ENCODE peak calls at places on chromosomes 4 and X, in eight cellular contexts. One of them, this sample, is unnamed.

GRCh38 chr4:102759835-102760644 is 728 bp downstream of the MANBA start:
- DNase-seq in NCI-H1694 treated with DMSO at 0.1 percent for 48 hours: peak
- DNase-seq in GM12864: peak
- DNase-seq in sciatic nerve: no peak
- DNase-seq in D341Med: no peak
- DNase-seq in A172: peak
- DNase-seq in AG20443: peak
- DNase-seq in heart right ventricle: peak
- DNase-seq in this sample: no peak

GRCh38 chr4:77636902-77637301 is 31.3 kb downstream of the CXCL13 start:
- DNase-seq in NCI-H1694 treated with DMSO at 0.1 percent for 48 hours: no peak
- DNase-seq in GM12864: no peak
- DNase-seq in sciatic nerve: no peak
- DNase-seq in D341Med: no peak
- DNase-seq in A172: peak
- DNase-seq in AG20443: no peak
- DNase-seq in heart right ventricle: no peak
- DNase-seq in this sample: no peak

GRCh38 chrX:154727418-154728323 is 23.2 kb downstream of the GAB3 start:
- DNase-seq in NCI-H1694 treated with DMSO at 0.1 percent for 48 hours: no peak
- DNase-seq in GM12864: no peak
- DNase-seq in sciatic nerve: peak
- DNase-seq in D341Med: no peak
- DNase-seq in A172: peak
- DNase-seq in AG20443: peak
- DNase-seq in heart right ventricle: peak
- DNase-seq in this sample: no peak

GRCh38 chr4:120452006-120452405 is 385.4 kb upstream of the MAD2L1 start:
- DNase-seq in NCI-H1694 treated with DMSO at 0.1 percent for 48 hours: no peak
- DNase-seq in GM12864: no peak
- DNase-seq in sciatic nerve: no peak
- DNase-seq in D341Med: no peak
- DNase-seq in A172: no peak
- DNase-seq in AG20443: no peak
- DNase-seq in heart right ventricle: no peak
- DNase-seq in this sample: no peak

GRCh38 chr4:44447563-44448504 is 775 bp downstream of the KCTD8 start:
- DNase-seq in NCI-H1694 treated with DMSO at 0.1 percent for 48 hours: no peak
- DNase-seq in GM12864: no peak
- DNase-seq in sciatic nerve: peak
- DNase-seq in D341Med: peak
- DNase-seq in A172: no peak
- DNase-seq in AG20443: peak
- DNase-seq in heart right ventricle: peak
- DNase-seq in this sample: peak

GRCh38 chr4:128565565-128566186 is 243.8 kb upstream of the JADE1 start:
- DNase-seq in NCI-H1694 treated with DMSO at 0.1 percent for 48 hours: no peak
- DNase-seq in GM12864: no peak
- DNase-seq in sciatic nerve: no peak
- DNase-seq in D341Med: peak
- DNase-seq in A172: peak
- DNase-seq in AG20443: peak
- DNase-seq in heart right ventricle: no peak
- DNase-seq in this sample: peak

GRCh38 chr4:55356991-55357461 is 11.0 kb downstream of the SRD5A3 start:
- DNase-seq in NCI-H1694 treated with DMSO at 0.1 percent for 48 hours: no peak
- DNase-seq in GM12864: no peak
- DNase-seq in sciatic nerve: no peak
- DNase-seq in D341Med: no peak
- DNase-seq in A172: no peak
- DNase-seq in AG20443: peak
- DNase-seq in heart right ventricle: no peak
- DNase-seq in this sample: no peak

GRCh38 chrX:19630776-19631707 is 115.7 kb upstream of the MAP3K15 start:
- DNase-seq in NCI-H1694 treated with DMSO at 0.1 percent for 48 hours: no peak
- DNase-seq in GM12864: no peak
- DNase-seq in sciatic nerve: no peak
- DNase-seq in D341Med: no peak
- DNase-seq in A172: no peak
- DNase-seq in AG20443: no peak
- DNase-seq in heart right ventricle: no peak
- DNase-seq in this sample: no peak

GRCh38 chr4:115841873-115842272 is 728.5 kb upstream of the NDST4 start:
- DNase-seq in NCI-H1694 treated with DMSO at 0.1 percent for 48 hours: no peak
- DNase-seq in GM12864: no peak
- DNase-seq in sciatic nerve: no peak
- DNase-seq in D341Med: no peak
- DNase-seq in A172: no peak
- DNase-seq in AG20443: no peak
- DNase-seq in heart right ventricle: no peak
- DNase-seq in this sample: no peak

GRCh38 chrX:153408221-153408721 is 3.0 kb upstream of the ZFP92 start:
- DNase-seq in NCI-H1694 treated with DMSO at 0.1 percent for 48 hours: no peak
- DNase-seq in GM12864: no peak
- DNase-seq in sciatic nerve: no peak
- DNase-seq in D341Med: no peak
- DNase-seq in A172: no peak
- DNase-seq in AG20443: no peak
- DNase-seq in heart right ventricle: no peak
- DNase-seq in this sample: no peak

GRCh38 chrX:150547511-150548115 is 20.8 kb upstream of the MTM1 start:
- DNase-seq in NCI-H1694 treated with DMSO at 0.1 percent for 48 hours: no peak
- DNase-seq in GM12864: no peak
- DNase-seq in sciatic nerve: peak
- DNase-seq in D341Med: no peak
- DNase-seq in A172: no peak
- DNase-seq in AG20443: peak
- DNase-seq in heart right ventricle: peak
- DNase-seq in this sample: peak

GRCh38 chr4:14726441-14727405 is 275.6 kb upstream of the CPEB2 start:
- DNase-seq in NCI-H1694 treated with DMSO at 0.1 percent for 48 hours: no peak
- DNase-seq in GM12864: no peak
- DNase-seq in sciatic nerve: no peak
- DNase-seq in D341Med: no peak
- DNase-seq in A172: peak
- DNase-seq in AG20443: no peak
- DNase-seq in heart right ventricle: no peak
- DNase-seq in this sample: no peak

GRCh38 chrX:136209016-136209738 is 42.0 kb downstream of the MAP7D3 start:
- DNase-seq in NCI-H1694 treated with DMSO at 0.1 percent for 48 hours: no peak
- DNase-seq in GM12864: no peak
- DNase-seq in sciatic nerve: peak
- DNase-seq in D341Med: peak
- DNase-seq in A172: no peak
- DNase-seq in AG20443: peak
- DNase-seq in heart right ventricle: peak
- DNase-seq in this sample: peak

GRCh38 chr4:119211856-119212250 is 660 bp upstream of the USP53 start:
- DNase-seq in NCI-H1694 treated with DMSO at 0.1 percent for 48 hours: no peak
- DNase-seq in GM12864: no peak
- DNase-seq in sciatic nerve: no peak
- DNase-seq in D341Med: no peak
- DNase-seq in A172: no peak
- DNase-seq in AG20443: peak
- DNase-seq in heart right ventricle: no peak
- DNase-seq in this sample: no peak

GRCh38 chrX:23503835-23504539 is 163.3 kb upstream of the PRDX4 start:
- DNase-seq in NCI-H1694 treated with DMSO at 0.1 percent for 48 hours: no peak
- DNase-seq in GM12864: no peak
- DNase-seq in sciatic nerve: no peak
- DNase-seq in D341Med: peak
- DNase-seq in A172: peak
- DNase-seq in AG20443: peak
- DNase-seq in heart right ventricle: peak
- DNase-seq in this sample: peak

GRCh38 chr4:144645102-144645469 is 870 bp upstream of the HHIP start:
- DNase-seq in NCI-H1694 treated with DMSO at 0.1 percent for 48 hours: no peak
- DNase-seq in GM12864: no peak
- DNase-seq in sciatic nerve: peak
- DNase-seq in D341Med: peak
- DNase-seq in A172: no peak
- DNase-seq in AG20443: no peak
- DNase-seq in heart right ventricle: no peak
- DNase-seq in this sample: peak

GRCh38 chr4:2699534-2699933 is 56.6 kb downstream of the TNIP2 start:
- DNase-seq in NCI-H1694 treated with DMSO at 0.1 percent for 48 hours: no peak
- DNase-seq in GM12864: no peak
- DNase-seq in sciatic nerve: no peak
- DNase-seq in D341Med: no peak
- DNase-seq in A172: no peak
- DNase-seq in AG20443: no peak
- DNase-seq in heart right ventricle: no peak
- DNase-seq in this sample: no peak

GRCh38 chr4:22336822-22337221 is 179.0 kb downstream of the ADGRA3 start:
- DNase-seq in NCI-H1694 treated with DMSO at 0.1 percent for 48 hours: no peak
- DNase-seq in GM12864: no peak
- DNase-seq in sciatic nerve: no peak
- DNase-seq in D341Med: no peak
- DNase-seq in A172: no peak
- DNase-seq in AG20443: no peak
- DNase-seq in heart right ventricle: no peak
- DNase-seq in this sample: no peak

GRCh38 chr4:83022724-83023427 is 12.1 kb upstream of the COPS4 start:
- DNase-seq in NCI-H1694 treated with DMSO at 0.1 percent for 48 hours: no peak
- DNase-seq in GM12864: no peak
- DNase-seq in sciatic nerve: no peak
- DNase-seq in D341Med: no peak
- DNase-seq in A172: no peak
- DNase-seq in AG20443: peak
- DNase-seq in heart right ventricle: no peak
- DNase-seq in this sample: no peak

GRCh38 chr4:42293967-42294822 is 103.1 kb upstream of the SHISA3 start:
- DNase-seq in NCI-H1694 treated with DMSO at 0.1 percent for 48 hours: no peak
- DNase-seq in GM12864: no peak
- DNase-seq in sciatic nerve: no peak
- DNase-seq in D341Med: no peak
- DNase-seq in A172: no peak
- DNase-seq in AG20443: no peak
- DNase-seq in heart right ventricle: no peak
- DNase-seq in this sample: no peak

GRCh38 chr4:119510750-119511149 is 117.9 kb downstream of the PDE5A start:
- DNase-seq in NCI-H1694 treated with DMSO at 0.1 percent for 48 hours: no peak
- DNase-seq in GM12864: no peak
- DNase-seq in sciatic nerve: no peak
- DNase-seq in D341Med: no peak
- DNase-seq in A172: no peak
- DNase-seq in AG20443: peak
- DNase-seq in heart right ventricle: no peak
- DNase-seq in this sample: no peak

GRCh38 chr4:171433674-171434073 is 379.5 kb upstream of the GALNTL6 start:
- DNase-seq in NCI-H1694 treated with DMSO at 0.1 percent for 48 hours: no peak
- DNase-seq in GM12864: no peak
- DNase-seq in sciatic nerve: no peak
- DNase-seq in D341Med: no peak
- DNase-seq in A172: no peak
- DNase-seq in AG20443: no peak
- DNase-seq in heart right ventricle: no peak
- DNase-seq in this sample: no peak

GRCh38 chr4:87540176-87541058 is 11.2 kb upstream of the SPARCL1 start:
- DNase-seq in NCI-H1694 treated with DMSO at 0.1 percent for 48 hours: no peak
- DNase-seq in GM12864: no peak
- DNase-seq in sciatic nerve: no peak
- DNase-seq in D341Med: no peak
- DNase-seq in A172: no peak
- DNase-seq in AG20443: peak
- DNase-seq in heart right ventricle: peak
- DNase-seq in this sample: no peak

GRCh38 chr4:89196745-89197144 is 85.4 kb downstream of the TIGD2 start:
- DNase-seq in NCI-H1694 treated with DMSO at 0.1 percent for 48 hours: no peak
- DNase-seq in GM12864: no peak
- DNase-seq in sciatic nerve: no peak
- DNase-seq in D341Med: no peak
- DNase-seq in A172: no peak
- DNase-seq in AG20443: no peak
- DNase-seq in heart right ventricle: no peak
- DNase-seq in this sample: no peak

GRCh38 chr4:172962564-172963353 is 205.9 kb upstream of the GALNT7 start:
- DNase-seq in NCI-H1694 treated with DMSO at 0.1 percent for 48 hours: peak
- DNase-seq in GM12864: no peak
- DNase-seq in sciatic nerve: no peak
- DNase-seq in D341Med: no peak
- DNase-seq in A172: peak
- DNase-seq in AG20443: no peak
- DNase-seq in heart right ventricle: no peak
- DNase-seq in this sample: no peak

GRCh38 chrX:110944793-110945466 is 149.3 kb upstream of the CHRDL1 start:
- DNase-seq in NCI-H1694 treated with DMSO at 0.1 percent for 48 hours: no peak
- DNase-seq in GM12864: no peak
- DNase-seq in sciatic nerve: no peak
- DNase-seq in D341Med: no peak
- DNase-seq in A172: no peak
- DNase-seq in AG20443: peak
- DNase-seq in heart right ventricle: no peak
- DNase-seq in this sample: no peak

GRCh38 chr4:158817562-158818370 is 48.9 kb downstream of the FNIP2 start:
- DNase-seq in NCI-H1694 treated with DMSO at 0.1 percent for 48 hours: no peak
- DNase-seq in GM12864: no peak
- DNase-seq in sciatic nerve: no peak
- DNase-seq in D341Med: no peak
- DNase-seq in A172: no peak
- DNase-seq in AG20443: no peak
- DNase-seq in heart right ventricle: no peak
- DNase-seq in this sample: no peak

GRCh38 chr4:81606796-81607550 is 135.3 kb upstream of the RASGEF1B start:
- DNase-seq in NCI-H1694 treated with DMSO at 0.1 percent for 48 hours: no peak
- DNase-seq in GM12864: no peak
- DNase-seq in sciatic nerve: no peak
- DNase-seq in D341Med: no peak
- DNase-seq in A172: peak
- DNase-seq in AG20443: peak
- DNase-seq in heart right ventricle: peak
- DNase-seq in this sample: no peak

GRCh38 chrX:38816158-38816557 is 14.9 kb downstream of the MID1IP1 start:
- DNase-seq in NCI-H1694 treated with DMSO at 0.1 percent for 48 hours: no peak
- DNase-seq in GM12864: no peak
- DNase-seq in sciatic nerve: no peak
- DNase-seq in D341Med: no peak
- DNase-seq in A172: no peak
- DNase-seq in AG20443: no peak
- DNase-seq in heart right ventricle: no peak
- DNase-seq in this sample: no peak

GRCh38 chrX:153725039-153725831 is 579 bp downstream of the ABCD1 start:
- DNase-seq in NCI-H1694 treated with DMSO at 0.1 percent for 48 hours: no peak
- DNase-seq in GM12864: no peak
- DNase-seq in sciatic nerve: no peak
- DNase-seq in D341Med: peak
- DNase-seq in A172: no peak
- DNase-seq in AG20443: no peak
- DNase-seq in heart right ventricle: no peak
- DNase-seq in this sample: no peak

GRCh38 chr4:80989921-80990544 is 40.5 kb upstream of the BMP3 start:
- DNase-seq in NCI-H1694 treated with DMSO at 0.1 percent for 48 hours: peak
- DNase-seq in GM12864: peak
- DNase-seq in sciatic nerve: no peak
- DNase-seq in D341Med: peak
- DNase-seq in A172: peak
- DNase-seq in AG20443: peak
- DNase-seq in heart right ventricle: peak
- DNase-seq in this sample: no peak

GRCh38 chr4:110275871-110276270 is 77.5 kb upstream of the ELOVL6 start:
- DNase-seq in NCI-H1694 treated with DMSO at 0.1 percent for 48 hours: no peak
- DNase-seq in GM12864: no peak
- DNase-seq in sciatic nerve: no peak
- DNase-seq in D341Med: no peak
- DNase-seq in A172: peak
- DNase-seq in AG20443: no peak
- DNase-seq in heart right ventricle: no peak
- DNase-seq in this sample: no peak

GRCh38 chrX:51899741-51900140 is 6.3 kb downstream of the MAGED1 start:
- DNase-seq in NCI-H1694 treated with DMSO at 0.1 percent for 48 hours: no peak
- DNase-seq in GM12864: no peak
- DNase-seq in sciatic nerve: no peak
- DNase-seq in D341Med: no peak
- DNase-seq in A172: no peak
- DNase-seq in AG20443: no peak
- DNase-seq in heart right ventricle: no peak
- DNase-seq in this sample: no peak